ENCODE peak calls at places on chromosomes 7 and 10, in six cellular contexts. One of them, this sample, is unnamed.

GRCh38 chr10:12243860-12244620 is 48.1 kb downstream of the CDC123 start:
- ATAC-seq in GM12878: peak
- ATAC-seq in HCT116: no peak
- ATAC-seq in HepG2: no peak
- ATAC-seq in upper lobe of left lung: peak
- ATAC-seq in K562: no peak
- ATAC-seq in this sample: no peak

GRCh38 chr7:13830604-13830915 is 158.9 kb downstream of the ETV1 start:
- ATAC-seq in GM12878: no peak
- ATAC-seq in HCT116: no peak
- ATAC-seq in HepG2: no peak
- ATAC-seq in upper lobe of left lung: no peak
- ATAC-seq in K562: no peak
- ATAC-seq in this sample: no peak

GRCh38 chr10:79449181-79450146 is 4.0 kb upstream of the ZCCHC24 start:
- ATAC-seq in GM12878: no peak
- ATAC-seq in HCT116: no peak
- ATAC-seq in HepG2: no peak
- ATAC-seq in upper lobe of left lung: no peak
- ATAC-seq in K562: no peak
- ATAC-seq in this sample: no peak

GRCh38 chr7:21412291-21412896 is 15.5 kb upstream of the SP4 start:
- ATAC-seq in GM12878: peak
- ATAC-seq in HCT116: no peak
- ATAC-seq in HepG2: no peak
- ATAC-seq in upper lobe of left lung: no peak
- ATAC-seq in K562: peak
- ATAC-seq in this sample: no peak

GRCh38 chr10:84075226-84076046 is 63.9 kb upstream of the GHITM start:
- ATAC-seq in GM12878: no peak
- ATAC-seq in HCT116: no peak
- ATAC-seq in HepG2: no peak
- ATAC-seq in upper lobe of left lung: peak
- ATAC-seq in K562: no peak
- ATAC-seq in this sample: peak

GRCh38 chr10:72598769-72599701 is 26.8 kb downstream of the MICU1 start:
- ATAC-seq in GM12878: no peak
- ATAC-seq in HCT116: no peak
- ATAC-seq in HepG2: no peak
- ATAC-seq in upper lobe of left lung: no peak
- ATAC-seq in K562: peak
- ATAC-seq in this sample: no peak

GRCh38 chr10:17454801-17455520 is 566 bp upstream of the ST8SIA6 start:
- ATAC-seq in GM12878: no peak
- ATAC-seq in HCT116: peak
- ATAC-seq in HepG2: no peak
- ATAC-seq in upper lobe of left lung: peak
- ATAC-seq in K562: peak
- ATAC-seq in this sample: no peak

GRCh38 chr10:7170626-7171322 is 240.1 kb downstream of the SFMBT2 start:
- ATAC-seq in GM12878: no peak
- ATAC-seq in HCT116: no peak
- ATAC-seq in HepG2: no peak
- ATAC-seq in upper lobe of left lung: no peak
- ATAC-seq in K562: no peak
- ATAC-seq in this sample: peak

GRCh38 chr10:12444981-12445700 is 95.8 kb downstream of the CAMK1D start:
- ATAC-seq in GM12878: no peak
- ATAC-seq in HCT116: no peak
- ATAC-seq in HepG2: no peak
- ATAC-seq in upper lobe of left lung: no peak
- ATAC-seq in K562: no peak
- ATAC-seq in this sample: no peak

GRCh38 chr7:2203551-2204300 is 29.0 kb downstream of the MAD1L1 start:
- ATAC-seq in GM12878: peak
- ATAC-seq in HCT116: no peak
- ATAC-seq in HepG2: no peak
- ATAC-seq in upper lobe of left lung: no peak
- ATAC-seq in K562: no peak
- ATAC-seq in this sample: peak

GRCh38 chr10:75817224-75817623 is 385.8 kb downstream of the LRMDA start:
- ATAC-seq in GM12878: no peak
- ATAC-seq in HCT116: no peak
- ATAC-seq in HepG2: no peak
- ATAC-seq in upper lobe of left lung: no peak
- ATAC-seq in K562: no peak
- ATAC-seq in this sample: no peak

GRCh38 chr10:119001717-119002500 is 27.6 kb upstream of the NANOS1 start:
- ATAC-seq in GM12878: no peak
- ATAC-seq in HCT116: no peak
- ATAC-seq in HepG2: no peak
- ATAC-seq in upper lobe of left lung: no peak
- ATAC-seq in K562: no peak
- ATAC-seq in this sample: no peak

GRCh38 chr10:35388197-35388596 is 51.9 kb downstream of the CCNY start:
- ATAC-seq in GM12878: peak
- ATAC-seq in HCT116: no peak
- ATAC-seq in HepG2: no peak
- ATAC-seq in upper lobe of left lung: no peak
- ATAC-seq in K562: no peak
- ATAC-seq in this sample: no peak

GRCh38 chr7:131976411-131976810 is 420.0 kb upstream of the PODXL start:
- ATAC-seq in GM12878: no peak
- ATAC-seq in HCT116: no peak
- ATAC-seq in HepG2: no peak
- ATAC-seq in upper lobe of left lung: no peak
- ATAC-seq in K562: no peak
- ATAC-seq in this sample: no peak

GRCh38 chr7:158804335-158804734 is 25.0 kb downstream of the ESYT2 start:
- ATAC-seq in GM12878: no peak
- ATAC-seq in HCT116: no peak
- ATAC-seq in HepG2: no peak
- ATAC-seq in upper lobe of left lung: no peak
- ATAC-seq in K562: no peak
- ATAC-seq in this sample: no peak

GRCh38 chr10:50909334-50910014 is 24.0 kb upstream of the A1CF start:
- ATAC-seq in GM12878: no peak
- ATAC-seq in HCT116: no peak
- ATAC-seq in HepG2: no peak
- ATAC-seq in upper lobe of left lung: no peak
- ATAC-seq in K562: no peak
- ATAC-seq in this sample: no peak

GRCh38 chr7:148185050-148185449 is 405.5 kb upstream of the C7orf33 start:
- ATAC-seq in GM12878: no peak
- ATAC-seq in HCT116: no peak
- ATAC-seq in HepG2: no peak
- ATAC-seq in upper lobe of left lung: peak
- ATAC-seq in K562: no peak
- ATAC-seq in this sample: no peak

GRCh38 chr10:54961040-54961439 is 160.0 kb upstream of the PCDH15 start:
- ATAC-seq in GM12878: no peak
- ATAC-seq in HCT116: no peak
- ATAC-seq in HepG2: no peak
- ATAC-seq in upper lobe of left lung: peak
- ATAC-seq in K562: no peak
- ATAC-seq in this sample: peak

GRCh38 chr10:25026463-25026862 is 10.1 kb downstream of the THNSL1 start:
- ATAC-seq in GM12878: no peak
- ATAC-seq in HCT116: no peak
- ATAC-seq in HepG2: no peak
- ATAC-seq in upper lobe of left lung: no peak
- ATAC-seq in K562: no peak
- ATAC-seq in this sample: no peak

GRCh38 chr10:74140553-74140952 is 10.1 kb downstream of the AP3M1 start:
- ATAC-seq in GM12878: no peak
- ATAC-seq in HCT116: no peak
- ATAC-seq in HepG2: no peak
- ATAC-seq in upper lobe of left lung: no peak
- ATAC-seq in K562: no peak
- ATAC-seq in this sample: no peak

GRCh38 chr7:55387062-55387965 is 22.2 kb downstream of the LANCL2 start:
- ATAC-seq in GM12878: no peak
- ATAC-seq in HCT116: no peak
- ATAC-seq in HepG2: no peak
- ATAC-seq in upper lobe of left lung: no peak
- ATAC-seq in K562: peak
- ATAC-seq in this sample: no peak

GRCh38 chr10:18400911-18401260 is 250.5 kb downstream of the NSUN6 start:
- ATAC-seq in GM12878: peak
- ATAC-seq in HCT116: no peak
- ATAC-seq in HepG2: peak
- ATAC-seq in upper lobe of left lung: peak
- ATAC-seq in K562: no peak
- ATAC-seq in this sample: no peak

DNA sequence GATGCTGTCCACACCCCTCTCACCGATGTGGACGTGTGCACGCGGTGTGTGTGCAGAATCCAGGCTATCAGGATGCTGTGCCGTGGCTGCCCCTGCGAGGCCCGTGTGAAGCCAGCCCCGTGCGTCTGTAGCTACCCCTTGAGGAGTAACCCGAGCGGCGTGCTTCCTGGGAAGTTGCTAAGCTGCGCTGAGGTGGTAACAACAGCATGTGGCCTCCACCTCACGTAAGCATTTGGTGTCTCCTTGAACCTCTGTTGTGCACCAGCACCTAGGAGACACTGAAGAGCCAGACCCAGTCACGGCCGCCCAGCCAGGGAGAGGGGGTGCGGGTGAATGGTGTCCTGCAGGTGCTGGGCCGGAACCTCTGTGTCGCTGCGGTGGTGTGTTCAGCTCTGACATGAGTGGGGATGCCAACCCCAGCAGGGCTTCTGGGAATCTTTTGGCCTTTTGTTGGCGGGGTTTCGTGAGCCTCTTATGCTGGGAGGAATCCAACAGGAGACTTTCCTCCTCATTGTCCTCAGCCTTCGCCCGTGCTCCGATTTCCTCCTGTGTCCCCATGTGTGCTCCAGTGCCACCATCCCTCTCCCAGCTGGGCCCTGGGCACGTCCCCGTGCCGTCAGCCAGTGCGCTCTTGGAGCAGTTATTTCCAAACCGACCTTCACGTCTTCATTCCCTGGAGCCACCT is 60.4 kb downstream of the DNAJB6 start:
- ATAC-seq in GM12878: no peak
- ATAC-seq in HCT116: no peak
- ATAC-seq in HepG2: peak
- ATAC-seq in upper lobe of left lung: no peak
- ATAC-seq in K562: no peak
- ATAC-seq in this sample: no peak
- TF ChIP-seq POLR2AphosphoS5 in GM12878: no peak
- TF ChIP-seq POLR2AphosphoS5 in HCT116: no peak
- TF ChIP-seq POLR2AphosphoS5 in HepG2: no peak
- TF ChIP-seq POLR2AphosphoS5 in upper lobe of left lung: no peak
- TF ChIP-seq POLR2AphosphoS5 in K562: no peak
- TF ChIP-seq POLR2AphosphoS5 in this sample: no peak

DNA sequence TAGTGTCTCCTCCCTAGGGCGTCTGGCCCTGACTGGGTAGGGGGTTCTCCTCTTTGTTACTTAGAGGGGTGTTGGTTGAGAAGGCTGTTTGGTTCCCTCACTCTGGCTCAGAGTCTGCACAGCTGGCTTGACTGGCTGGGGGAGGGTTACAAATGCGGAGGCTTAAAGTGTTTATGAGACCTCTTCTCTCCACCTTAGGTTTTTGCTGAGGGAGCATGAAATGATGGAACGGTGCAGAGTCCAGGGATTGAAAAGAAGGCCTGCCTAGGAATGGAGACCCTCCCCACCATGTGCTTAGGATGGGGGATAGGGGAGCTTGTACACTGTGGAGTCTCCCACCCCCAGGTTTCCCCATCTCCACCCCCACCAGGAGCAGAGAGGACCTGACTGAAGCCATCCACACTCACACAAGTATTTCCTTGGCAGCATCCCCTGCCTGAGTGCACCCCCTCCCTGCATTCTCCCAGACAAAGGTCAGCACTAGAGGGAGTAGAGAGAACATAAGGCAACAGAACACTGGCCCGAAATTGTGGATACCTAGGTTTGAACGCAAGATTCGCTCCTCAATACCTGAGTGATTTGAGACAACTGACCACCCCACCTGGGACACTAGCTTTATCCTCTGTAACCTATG is 1.7 kb upstream of the LDB1 start:
- ATAC-seq in GM12878: no peak
- ATAC-seq in HCT116: no peak
- ATAC-seq in HepG2: peak
- ATAC-seq in upper lobe of left lung: no peak
- ATAC-seq in K562: no peak
- ATAC-seq in this sample: no peak
- H3K4me3 ChIP-seq in GM12878: no peak
- H3K4me3 ChIP-seq in HCT116: no peak
- H3K4me3 ChIP-seq in HepG2: no peak
- H3K4me3 ChIP-seq in upper lobe of left lung: no peak
- H3K4me3 ChIP-seq in K562: no peak
- H3K4me3 ChIP-seq in this sample: peak

DNA sequence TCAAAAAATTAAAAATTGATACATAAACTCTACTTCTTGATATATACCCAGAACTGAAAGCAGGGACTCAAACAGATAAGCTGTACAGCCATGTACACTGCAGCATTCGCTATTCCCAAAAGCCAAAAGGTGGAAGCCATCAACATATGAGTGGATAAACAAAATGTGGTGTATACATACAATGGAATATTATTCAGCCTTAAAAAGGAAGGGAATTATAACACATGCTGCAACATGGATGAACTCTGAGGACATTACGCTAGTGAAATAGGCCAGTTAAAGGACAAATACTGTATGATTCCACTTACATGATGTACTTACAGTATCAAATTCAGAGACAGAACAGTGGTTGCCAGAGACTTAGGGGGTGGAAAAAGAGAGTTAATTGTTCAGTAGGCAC is 8.1 kb downstream of the TMEM209 start:
- ATAC-seq in GM12878: no peak
- ATAC-seq in HCT116: no peak
- ATAC-seq in HepG2: no peak
- ATAC-seq in upper lobe of left lung: no peak
- ATAC-seq in K562: no peak
- ATAC-seq in this sample: no peak
- TF ChIP-seq POLR2A in GM12878: no peak
- TF ChIP-seq POLR2A in HCT116: no peak
- TF ChIP-seq POLR2A in HepG2: no peak
- TF ChIP-seq POLR2A in upper lobe of left lung: no peak
- TF ChIP-seq POLR2A in K562: no peak
- TF ChIP-seq POLR2A in this sample: no peak

DNA sequence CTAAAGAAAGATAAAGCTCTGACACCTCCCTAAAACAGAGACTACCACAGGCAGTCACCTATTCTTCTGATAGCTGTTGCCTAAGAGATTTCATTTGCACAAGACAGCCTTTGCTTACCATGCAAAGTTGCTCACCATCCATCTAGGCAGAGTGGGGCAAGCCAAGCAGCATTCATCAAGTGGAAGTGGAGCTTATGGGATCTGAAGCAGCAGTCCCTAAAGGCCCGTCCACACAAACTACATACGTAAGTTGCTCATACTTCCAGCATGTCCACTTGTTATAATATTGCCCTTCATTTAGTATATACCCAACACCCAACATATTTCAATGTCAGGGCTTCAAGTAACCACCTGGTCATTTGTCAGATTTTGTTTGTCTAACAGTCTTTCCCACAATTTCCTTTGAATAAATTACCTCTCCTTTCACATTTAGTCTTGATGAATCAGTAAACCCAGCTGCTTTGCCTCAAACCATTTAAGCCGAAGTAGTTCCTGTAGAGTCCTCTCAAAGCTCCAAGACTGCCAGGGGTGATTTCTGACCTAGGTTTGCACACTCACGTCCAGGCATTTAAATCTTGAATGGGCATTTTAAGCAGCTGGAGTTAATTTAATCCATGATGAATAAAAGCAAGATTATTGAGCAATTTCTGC is 67.9 kb downstream of the ATAD1 start:
- ATAC-seq in GM12878: peak
- ATAC-seq in HCT116: peak
- ATAC-seq in HepG2: peak
- ATAC-seq in upper lobe of left lung: no peak
- ATAC-seq in K562: peak
- ATAC-seq in this sample: peak
- TF ChIP-seq POLR2AphosphoS5 in GM12878: no peak
- TF ChIP-seq POLR2AphosphoS5 in HCT116: peak
- TF ChIP-seq POLR2AphosphoS5 in HepG2: no peak
- TF ChIP-seq POLR2AphosphoS5 in upper lobe of left lung: no peak
- TF ChIP-seq POLR2AphosphoS5 in K562: no peak
- TF ChIP-seq POLR2AphosphoS5 in this sample: no peak